ENCODE peak calls at places on chromosome 3, in six cellular contexts. G is mucosa of descending colon; K is GM12892; O is GM23248; F is activated CD4-positive, alpha-beta T cell treated with anti-CD3 and anti-CD28 coated beads, Interleukin-2, amount 10 ng/mL, durations not matched to agents 7 days and 5 days; W is HEK293T. Y is an unnamed sample.
A peak's percentile ranks its signal among the peaks of the same experiment; 100 is the strongest.

GRCh38 chr3:89252865-89253264 is 145.4 kb downstream of the EPHA3 start:
- DNase-seq in F (no peak), W (peak; percentile 22), O (no peak), G (no peak), K (no peak), Y (no peak)

GRCh38 chr3:156617781-156618180 is 56.6 kb upstream of the TIPARP start:
- DNase-seq in F (no peak), W (no peak), G (no peak), O (peak; percentile 50), K (no peak), Y (no peak)

GRCh38 chr3:120429921-120430361 is 20.9 kb downstream of the FSTL1 start:
- DNase-seq in G (no peak), O (peak; percentile 85), K (no peak), W (no peak), F (no peak), Y (no peak)

GRCh38 chr3:144011251-144011799 is 39.7 kb downstream of the DIPK2A start:
- DNase-seq in G (no peak), K (no peak), O (no peak), W (no peak), F (no peak), Y (no peak)

GRCh38 chr3:124691599-124691998 is 38.7 kb upstream of the UMPS start:
- DNase-seq in G (no peak), K (no peak), W (no peak), O (no peak), F (no peak), Y (no peak)

GRCh38 chr3:142097099-142097843 is 52.1 kb downstream of the TFDP2 start:
- DNase-seq in F (no peak), W (no peak), O (no peak), K (no peak), G (no peak), Y (no peak)

GRCh38 chr3:35710554-35710953 is 71.2 kb downstream of the ARPP21 start:
- DNase-seq in K (no peak), O (no peak), F (no peak), W (no peak), G (no peak), Y (no peak)

GRCh38 chr3:179927191-179927590 is 109.5 kb downstream of the PEX5L start:
- DNase-seq in G (no peak), O (no peak), W (no peak), K (no peak), F (no peak), Y (no peak)

GRCh38 chr3:181725033-181725775 is 13.5 kb downstream of the SOX2 start:
- DNase-seq in G (no peak), W (no peak), K (no peak), O (no peak), F (no peak), Y (no peak)

GRCh38 chr3:120506828-120507774 is 56.3 kb upstream of the FSTL1 start:
- DNase-seq in F (no peak), G (peak; percentile 76), W (peak; percentile 40), O (peak; percentile 77), K (no peak), Y (no peak)

GRCh38 chr3:80043226-80043625 is 275.4 kb upstream of the ROBO1 start:
- DNase-seq in O (no peak), G (no peak), K (no peak), W (no peak), F (no peak), Y (no peak)

GRCh38 chr3:90011136-90011535 is 903.7 kb downstream of the EPHA3 start:
- DNase-seq in G (no peak), F (no peak), K (no peak), O (no peak), W (no peak), Y (no peak)

GRCh38 chr3:72129384-72130094 is 344.6 kb upstream of the PROK2 start:
- DNase-seq in G (no peak), K (no peak), F (no peak), O (no peak), W (no peak), Y (no peak)

GRCh38 chr3:153209596-153209995 is 47.6 kb downstream of the RAP2B start:
- DNase-seq in O (peak; percentile 88), W (no peak), K (no peak), G (no peak), F (no peak), Y (peak; percentile 58)

GRCh38 chr3:175304437-175304836 is 445.3 kb downstream of the NAALADL2 start:
- DNase-seq in K (no peak), W (no peak), O (no peak), G (no peak), F (no peak), Y (no peak)

GRCh38 chr3:46280105-46280797 is 38.0 kb downstream of the CCR3 start:
- DNase-seq in O (peak; percentile 51), W (no peak), F (peak; percentile 73), K (no peak), G (peak; percentile 44), Y (peak; percentile 95)

GRCh38 chr3:126934991-126935390 is 47.9 kb upstream of the PLXNA1 start:
- DNase-seq in O (no peak), F (no peak), W (no peak), G (no peak), K (no peak), Y (no peak)

GRCh38 chr3:29349049-29349448 is 68.2 kb downstream of the RBMS3 start:
- DNase-seq in G (no peak), O (no peak), W (no peak), K (no peak), F (no peak), Y (no peak)

GRCh38 chr3:16998236-16998923 is 113.6 kb downstream of the PLCL2 start:
- DNase-seq in F (no peak), K (no peak), O (no peak), G (no peak), W (no peak), Y (no peak)

GRCh38 chr3:151379083-151379734 is 5.3 kb downstream of the P2RY12 start:
- DNase-seq in O (peak; percentile 38), K (no peak), W (peak; percentile 38), F (peak; percentile 13), G (peak; percentile 27), Y (no peak)

GRCh38 chr3:190322604-190323240 is 476 bp upstream of the CLDN1 start:
- DNase-seq in F (no peak), G (no peak), K (no peak), O (no peak), W (no peak), Y (no peak)

GRCh38 chr3:69871256-69871655 is 128.3 kb upstream of the SAMMSON start:
- DNase-seq in G (no peak), F (no peak), O (no peak), W (no peak), K (no peak), Y (no peak)

GRCh38 chr3:65669163-65669875 is 369.4 kb downstream of the MAGI1 start:
- DNase-seq in K (no peak), G (no peak), W (no peak), F (no peak), O (peak; percentile 42), Y (peak; percentile 39)